ENCODE peak calls at places on chromosomes 2 and 18, in six cellular contexts. One of them, this sample, is unnamed.

GRCh38 chr18:26579941-26580618 is 31.7 kb upstream of the KCTD1 start:
- DNase-seq in NCI-H1048: no peak
- DNase-seq in GM23338: no peak
- DNase-seq in posterior cingulate gyrus: no peak
- DNase-seq in activated CD4-positive, CD25-positive, alpha-beta regulatory T cell: no peak
- DNase-seq in CMK: no peak
- DNase-seq in this sample: no peak

GRCh38 chr2:177171418-177171865 is 41.2 kb upstream of the HNRNPA3 start:
- DNase-seq in NCI-H1048: no peak
- DNase-seq in GM23338: no peak
- DNase-seq in posterior cingulate gyrus: no peak
- DNase-seq in activated CD4-positive, CD25-positive, alpha-beta regulatory T cell: no peak
- DNase-seq in CMK: no peak
- DNase-seq in this sample: no peak

GRCh38 chr18:323253-323622 is 55.4 kb upstream of the THOC1 start:
- DNase-seq in NCI-H1048: no peak
- DNase-seq in GM23338: no peak
- DNase-seq in posterior cingulate gyrus: no peak
- DNase-seq in activated CD4-positive, CD25-positive, alpha-beta regulatory T cell: no peak
- DNase-seq in CMK: no peak
- DNase-seq in this sample: no peak

GRCh38 chr2:27370026-27370815 is at the start of the genes EIF2B4 and SNX17:
- DNase-seq in NCI-H1048: peak
- DNase-seq in GM23338: peak
- DNase-seq in posterior cingulate gyrus: peak
- DNase-seq in activated CD4-positive, CD25-positive, alpha-beta regulatory T cell: peak
- DNase-seq in CMK: peak
- DNase-seq in this sample: peak

GRCh38 chr18:59744271-59744721 is 47.1 kb upstream of the CCBE1 start:
- DNase-seq in NCI-H1048: no peak
- DNase-seq in GM23338: no peak
- DNase-seq in posterior cingulate gyrus: no peak
- DNase-seq in activated CD4-positive, CD25-positive, alpha-beta regulatory T cell: no peak
- DNase-seq in CMK: no peak
- DNase-seq in this sample: no peak

GRCh38 chr18:48905541-48905940 is 45.2 kb downstream of the SMAD7 start:
- DNase-seq in NCI-H1048: no peak
- DNase-seq in GM23338: no peak
- DNase-seq in posterior cingulate gyrus: no peak
- DNase-seq in activated CD4-positive, CD25-positive, alpha-beta regulatory T cell: no peak
- DNase-seq in CMK: no peak
- DNase-seq in this sample: no peak

GRCh38 chr2:56107486-56107885 is 76.3 kb upstream of the CCDC85A start:
- DNase-seq in NCI-H1048: no peak
- DNase-seq in GM23338: no peak
- DNase-seq in posterior cingulate gyrus: no peak
- DNase-seq in activated CD4-positive, CD25-positive, alpha-beta regulatory T cell: no peak
- DNase-seq in CMK: no peak
- DNase-seq in this sample: no peak

GRCh38 chr2:107627164-107627563 is 199.5 kb upstream of the RGPD4 start:
- DNase-seq in NCI-H1048: no peak
- DNase-seq in GM23338: peak
- DNase-seq in posterior cingulate gyrus: no peak
- DNase-seq in activated CD4-positive, CD25-positive, alpha-beta regulatory T cell: no peak
- DNase-seq in CMK: no peak
- DNase-seq in this sample: no peak

GRCh38 chr2:165471349-165471975 is 2.0 kb downstream of the CSRNP3 start:
- DNase-seq in NCI-H1048: no peak
- DNase-seq in GM23338: no peak
- DNase-seq in posterior cingulate gyrus: no peak
- DNase-seq in activated CD4-positive, CD25-positive, alpha-beta regulatory T cell: no peak
- DNase-seq in CMK: no peak
- DNase-seq in this sample: no peak

GRCh38 chr2:72149556-72150156 is 2.0 kb upstream of the CYP26B1 start:
- DNase-seq in NCI-H1048: no peak
- DNase-seq in GM23338: peak
- DNase-seq in posterior cingulate gyrus: peak
- DNase-seq in activated CD4-positive, CD25-positive, alpha-beta regulatory T cell: no peak
- DNase-seq in CMK: no peak
- DNase-seq in this sample: no peak

GRCh38 chr2:26658691-26659346 is 17.7 kb upstream of the CIB4 start:
- DNase-seq in NCI-H1048: no peak
- DNase-seq in GM23338: no peak
- DNase-seq in posterior cingulate gyrus: no peak
- DNase-seq in activated CD4-positive, CD25-positive, alpha-beta regulatory T cell: no peak
- DNase-seq in CMK: no peak
- DNase-seq in this sample: no peak

GRCh38 chr2:105804266-105804665 is 59.6 kb downstream of the NCK2 start:
- DNase-seq in NCI-H1048: peak
- DNase-seq in GM23338: no peak
- DNase-seq in posterior cingulate gyrus: no peak
- DNase-seq in activated CD4-positive, CD25-positive, alpha-beta regulatory T cell: no peak
- DNase-seq in CMK: no peak
- DNase-seq in this sample: no peak

GRCh38 chr2:82675186-82675585 is 1783.9 kb downstream of the SUCLG1 start:
- DNase-seq in NCI-H1048: no peak
- DNase-seq in GM23338: no peak
- DNase-seq in posterior cingulate gyrus: no peak
- DNase-seq in activated CD4-positive, CD25-positive, alpha-beta regulatory T cell: no peak
- DNase-seq in CMK: peak
- DNase-seq in this sample: no peak

GRCh38 chr18:22872894-22873537 is 60.1 kb upstream of the RBBP8 start:
- DNase-seq in NCI-H1048: no peak
- DNase-seq in GM23338: no peak
- DNase-seq in posterior cingulate gyrus: no peak
- DNase-seq in activated CD4-positive, CD25-positive, alpha-beta regulatory T cell: no peak
- DNase-seq in CMK: peak
- DNase-seq in this sample: no peak

GRCh38 chr18:25493401-25493800 is 141.4 kb upstream of the ZNF521 start:
- DNase-seq in NCI-H1048: no peak
- DNase-seq in GM23338: no peak
- DNase-seq in posterior cingulate gyrus: no peak
- DNase-seq in activated CD4-positive, CD25-positive, alpha-beta regulatory T cell: no peak
- DNase-seq in CMK: no peak
- DNase-seq in this sample: no peak

GRCh38 chr18:30582078-30582477 is 460.5 kb downstream of the DSC3 start:
- DNase-seq in NCI-H1048: no peak
- DNase-seq in GM23338: no peak
- DNase-seq in posterior cingulate gyrus: no peak
- DNase-seq in activated CD4-positive, CD25-positive, alpha-beta regulatory T cell: no peak
- DNase-seq in CMK: no peak
- DNase-seq in this sample: no peak

GRCh38 chr2:123993728-123994323 is 31.3 kb upstream of the CNTNAP5 start:
- DNase-seq in NCI-H1048: no peak
- DNase-seq in GM23338: peak
- DNase-seq in posterior cingulate gyrus: no peak
- DNase-seq in activated CD4-positive, CD25-positive, alpha-beta regulatory T cell: no peak
- DNase-seq in CMK: no peak
- DNase-seq in this sample: no peak

GRCh38 chr2:160343404-160343803 is 143.3 kb upstream of the ITGB6 start:
- DNase-seq in NCI-H1048: no peak
- DNase-seq in GM23338: no peak
- DNase-seq in posterior cingulate gyrus: no peak
- DNase-seq in activated CD4-positive, CD25-positive, alpha-beta regulatory T cell: no peak
- DNase-seq in CMK: no peak
- DNase-seq in this sample: no peak

GRCh38 chr2:160701822-160702221 is 208.2 kb upstream of the RBMS1 start:
- DNase-seq in NCI-H1048: no peak
- DNase-seq in GM23338: no peak
- DNase-seq in posterior cingulate gyrus: no peak
- DNase-seq in activated CD4-positive, CD25-positive, alpha-beta regulatory T cell: no peak
- DNase-seq in CMK: no peak
- DNase-seq in this sample: no peak

This sample was measured in hippocampal formation.